ENCODE peak calls at places on chromosomes 4 and X, in nine cellular contexts. One of them, this sample, is unnamed.

GRCh38 chrX:35890699-35891098 is 28.8 kb upstream of the CFAP47 start:
- DNase-seq in ovary: no peak
- DNase-seq in aorta: no peak
- DNase-seq in tibial nerve: no peak
- DNase-seq in SJSA1: no peak
- DNase-seq in suprapubic skin: no peak
- DNase-seq in left ventricle myocardium inferior: no peak
- DNase-seq in lower lobe of right lung: no peak
- DNase-seq in adrenal gland: peak; percentile 61
- DNase-seq in this sample: peak; percentile 52

GRCh38 chrX:45851434-45851991 is 650.8 kb upstream of the DIPK2B start:
- DNase-seq in suprapubic skin: peak; percentile 63
- DNase-seq in SJSA1: peak; percentile 46
- DNase-seq in ovary: peak; percentile 25
- DNase-seq in lower lobe of right lung: peak; percentile 44
- DNase-seq in adrenal gland: no peak
- DNase-seq in tibial nerve: no peak
- DNase-seq in left ventricle myocardium inferior: no peak
- DNase-seq in aorta: no peak
- DNase-seq in this sample: no peak

GRCh38 chr4:174864031-174864430 is 35.0 kb upstream of the GLRA3 start:
- DNase-seq in left ventricle myocardium inferior: no peak
- DNase-seq in aorta: no peak
- DNase-seq in suprapubic skin: no peak
- DNase-seq in tibial nerve: no peak
- DNase-seq in ovary: no peak
- DNase-seq in lower lobe of right lung: no peak
- DNase-seq in adrenal gland: no peak
- DNase-seq in SJSA1: no peak
- DNase-seq in this sample: no peak

GRCh38 chr4:106258145-106259045 is 57.6 kb downstream of the TBCK start:
- DNase-seq in tibial nerve: no peak
- DNase-seq in lower lobe of right lung: no peak
- DNase-seq in SJSA1: no peak
- DNase-seq in aorta: no peak
- DNase-seq in adrenal gland: no peak
- DNase-seq in ovary: no peak
- DNase-seq in suprapubic skin: no peak
- DNase-seq in left ventricle myocardium inferior: no peak
- DNase-seq in this sample: no peak

GRCh38 chr4:75698162-75698962 is 25.2 kb upstream of the G3BP2 start:
- DNase-seq in lower lobe of right lung: no peak
- DNase-seq in adrenal gland: no peak
- DNase-seq in suprapubic skin: no peak
- DNase-seq in SJSA1: no peak
- DNase-seq in ovary: no peak
- DNase-seq in aorta: no peak
- DNase-seq in tibial nerve: no peak
- DNase-seq in left ventricle myocardium inferior: no peak
- DNase-seq in this sample: no peak

GRCh38 chr4:3469386-3470243 is 6.5 kb downstream of the DOK7 start:
- DNase-seq in tibial nerve: no peak
- DNase-seq in left ventricle myocardium inferior: peak; percentile 70
- DNase-seq in ovary: no peak
- DNase-seq in aorta: no peak
- DNase-seq in SJSA1: no peak
- DNase-seq in suprapubic skin: no peak
- DNase-seq in adrenal gland: no peak
- DNase-seq in lower lobe of right lung: no peak
- DNase-seq in this sample: peak; percentile 68

GRCh38 chr4:15164571-15164970 is 162.3 kb downstream of the CPEB2 start:
- DNase-seq in suprapubic skin: no peak
- DNase-seq in ovary: no peak
- DNase-seq in adrenal gland: no peak
- DNase-seq in tibial nerve: no peak
- DNase-seq in aorta: no peak
- DNase-seq in SJSA1: no peak
- DNase-seq in left ventricle myocardium inferior: no peak
- DNase-seq in lower lobe of right lung: no peak
- DNase-seq in this sample: no peak

GRCh38 chrX:40300286-40300890 is 202.6 kb upstream of the BCOR start:
- DNase-seq in aorta: no peak
- DNase-seq in SJSA1: no peak
- DNase-seq in lower lobe of right lung: no peak
- DNase-seq in adrenal gland: no peak
- DNase-seq in left ventricle myocardium inferior: no peak
- DNase-seq in suprapubic skin: no peak
- DNase-seq in ovary: no peak
- DNase-seq in tibial nerve: no peak
- DNase-seq in this sample: no peak

GRCh38 chr4:30847157-30847556 is 127.0 kb downstream of the PCDH7 start:
- DNase-seq in adrenal gland: no peak
- DNase-seq in ovary: no peak
- DNase-seq in SJSA1: no peak
- DNase-seq in aorta: no peak
- DNase-seq in left ventricle myocardium inferior: no peak
- DNase-seq in lower lobe of right lung: no peak
- DNase-seq in tibial nerve: no peak
- DNase-seq in suprapubic skin: no peak
- DNase-seq in this sample: no peak

GRCh38 chr4:7193040-7193958 is 961 bp downstream of the SORCS2 start:
- DNase-seq in adrenal gland: no peak
- DNase-seq in suprapubic skin: peak; percentile 69
- DNase-seq in aorta: peak; percentile 78
- DNase-seq in tibial nerve: peak; percentile 19
- DNase-seq in ovary: peak; percentile 70
- DNase-seq in SJSA1: no peak
- DNase-seq in left ventricle myocardium inferior: no peak
- DNase-seq in lower lobe of right lung: peak; percentile 53
- DNase-seq in this sample: peak; percentile 66

GRCh38 chr4:38236003-38236402 is 275.8 kb downstream of the PTTG2 start:
- DNase-seq in SJSA1: no peak
- DNase-seq in left ventricle myocardium inferior: no peak
- DNase-seq in tibial nerve: no peak
- DNase-seq in suprapubic skin: no peak
- DNase-seq in lower lobe of right lung: no peak
- DNase-seq in ovary: no peak
- DNase-seq in adrenal gland: no peak
- DNase-seq in aorta: no peak
- DNase-seq in this sample: no peak

GRCh38 chr4:155529761-155530160 is 136.9 kb upstream of the GUCY1A1 start:
- DNase-seq in left ventricle myocardium inferior: no peak
- DNase-seq in adrenal gland: no peak
- DNase-seq in lower lobe of right lung: no peak
- DNase-seq in tibial nerve: no peak
- DNase-seq in ovary: no peak
- DNase-seq in SJSA1: no peak
- DNase-seq in suprapubic skin: no peak
- DNase-seq in aorta: no peak
- DNase-seq in this sample: no peak

GRCh38 chr4:159191989-159192388 is 89.1 kb downstream of the RAPGEF2 start:
- DNase-seq in left ventricle myocardium inferior: no peak
- DNase-seq in suprapubic skin: no peak
- DNase-seq in ovary: no peak
- DNase-seq in lower lobe of right lung: no peak
- DNase-seq in aorta: no peak
- DNase-seq in adrenal gland: no peak
- DNase-seq in tibial nerve: no peak
- DNase-seq in SJSA1: peak; percentile 21
- DNase-seq in this sample: no peak

GRCh38 chrX:134948333-134949241 is 42.2 kb upstream of the SMIM10 start:
- DNase-seq in lower lobe of right lung: no peak
- DNase-seq in left ventricle myocardium inferior: peak; percentile 15
- DNase-seq in tibial nerve: no peak
- DNase-seq in suprapubic skin: no peak
- DNase-seq in SJSA1: peak; percentile 30
- DNase-seq in adrenal gland: peak; percentile 64
- DNase-seq in ovary: no peak
- DNase-seq in aorta: no peak
- DNase-seq in this sample: no peak

GRCh38 chrX:11664211-11664888 is 1.4 kb downstream of the ARHGAP6 start:
- DNase-seq in suprapubic skin: peak; percentile 63
- DNase-seq in SJSA1: peak; percentile 2
- DNase-seq in tibial nerve: no peak
- DNase-seq in left ventricle myocardium inferior: peak; percentile 15
- DNase-seq in aorta: peak; percentile 74
- DNase-seq in ovary: peak; percentile 18
- DNase-seq in lower lobe of right lung: no peak
- DNase-seq in adrenal gland: no peak
- DNase-seq in this sample: peak; percentile 14

GRCh38 chrX:11667286-11667685 is 1.6 kb upstream of the ARHGAP6 start:
- DNase-seq in tibial nerve: no peak
- DNase-seq in adrenal gland: no peak
- DNase-seq in lower lobe of right lung: no peak
- DNase-seq in ovary: no peak
- DNase-seq in SJSA1: no peak
- DNase-seq in left ventricle myocardium inferior: no peak
- DNase-seq in suprapubic skin: no peak
- DNase-seq in aorta: no peak
- DNase-seq in this sample: no peak

GRCh38 chrX:11665144-11666040 is at the start of gene ARHGAP6:
- DNase-seq in aorta: peak; percentile 81
- DNase-seq in adrenal gland: no peak
- DNase-seq in ovary: peak; percentile 59
- DNase-seq in SJSA1: peak; percentile 42
- DNase-seq in left ventricle myocardium inferior: peak; percentile 60
- DNase-seq in lower lobe of right lung: peak; percentile 33
- DNase-seq in tibial nerve: peak; percentile 13
- DNase-seq in suprapubic skin: peak; percentile 66
- DNase-seq in this sample: peak; percentile 55

GRCh38 chrX:11666180-11666579 is 460 bp upstream of the ARHGAP6 start:
- DNase-seq in left ventricle myocardium inferior: no peak
- DNase-seq in suprapubic skin: no peak
- DNase-seq in SJSA1: no peak
- DNase-seq in adrenal gland: no peak
- DNase-seq in lower lobe of right lung: no peak
- DNase-seq in aorta: peak; percentile 75
- DNase-seq in tibial nerve: no peak
- DNase-seq in ovary: peak; percentile 17
- DNase-seq in this sample: peak; percentile 40

GRCh38 chrX:11663875-11664210 is 1.9 kb downstream of the ARHGAP6 start:
- DNase-seq in suprapubic skin: no peak
- DNase-seq in left ventricle myocardium inferior: no peak
- DNase-seq in SJSA1: no peak
- DNase-seq in ovary: peak; percentile 14
- DNase-seq in aorta: no peak
- DNase-seq in tibial nerve: no peak
- DNase-seq in lower lobe of right lung: no peak
- DNase-seq in adrenal gland: no peak
- DNase-seq in this sample: no peak
- H3K27me3 ChIP-seq in suprapubic skin: peaks cover 18% of the 10 kb centered on the region
- H3K27me3 ChIP-seq in left ventricle myocardium inferior: peaks cover 28% of the 10 kb centered on the region
- H3K27me3 ChIP-seq in SJSA1: peaks cover 3% of the 10 kb centered on the region
- H3K27me3 ChIP-seq in ovary: no peaks in the 10 kb centered on the region
- H3K27me3 ChIP-seq in aorta: no peaks in the 10 kb centered on the region
- H3K27me3 ChIP-seq in tibial nerve: no peaks in the 10 kb centered on the region
- H3K27me3 ChIP-seq in lower lobe of right lung: peaks cover 16% of the 10 kb centered on the region
- H3K27me3 ChIP-seq in adrenal gland: peaks cover 40% of the 10 kb centered on the region
- H3K27me3 ChIP-seq in this sample: no peaks in the 10 kb centered on the region

GRCh38 chr4:184450045-184450444 is 24.3 kb downstream of the IRF2 start:
- DNase-seq in aorta: no peak
- DNase-seq in adrenal gland: no peak
- DNase-seq in SJSA1: peak; percentile 54
- DNase-seq in left ventricle myocardium inferior: no peak
- DNase-seq in ovary: no peak
- DNase-seq in lower lobe of right lung: no peak
- DNase-seq in suprapubic skin: no peak
- DNase-seq in tibial nerve: no peak
- DNase-seq in this sample: no peak
- H3K27ac ChIP-seq in aorta: peak overlapping the region; percentile 10
- H3K27ac ChIP-seq in adrenal gland: no peak overlapping the region
- H3K27ac ChIP-seq in SJSA1: peak overlapping the region; percentile 89
- H3K27ac ChIP-seq in left ventricle myocardium inferior: peak overlapping the region; percentile 87
- H3K27ac ChIP-seq in ovary: peak overlapping the region; percentile 83
- H3K27ac ChIP-seq in lower lobe of right lung: peak overlapping the region; percentile 79
- H3K27ac ChIP-seq in suprapubic skin: peak overlapping the region; percentile 39
- H3K27ac ChIP-seq in tibial nerve: peak overlapping the region; percentile 79
- H3K27ac ChIP-seq in this sample: peak overlapping the region; percentile 11

DNA sequence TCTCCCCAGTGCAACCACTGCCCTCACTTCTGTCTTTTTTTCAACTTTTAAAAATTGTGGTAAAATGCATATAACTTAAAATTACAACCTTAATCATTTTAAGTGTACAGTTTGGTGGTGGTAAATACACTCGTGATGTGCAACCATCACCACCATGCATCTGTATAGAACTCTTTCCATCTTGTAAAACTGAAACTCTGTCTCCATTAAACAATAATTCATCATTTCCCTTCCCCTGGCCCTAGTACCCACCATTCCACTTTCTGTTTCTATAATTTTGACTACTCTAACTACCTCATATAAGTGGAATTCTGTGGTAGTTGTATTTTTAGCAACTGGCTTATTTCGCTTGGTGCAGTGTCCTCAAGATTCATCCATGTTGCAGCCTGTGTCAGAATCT is 6.8 kb upstream of the CTBP1 start:
- DNase-seq in adrenal gland: no peak
- DNase-seq in left ventricle myocardium inferior: no peak
- DNase-seq in aorta: no peak
- DNase-seq in SJSA1: no peak
- DNase-seq in tibial nerve: no peak
- DNase-seq in suprapubic skin: no peak
- DNase-seq in ovary: no peak
- DNase-seq in lower lobe of right lung: no peak
- DNase-seq in this sample: no peak
- H3K9me3 ChIP-seq in adrenal gland: no peaks in the 10 kb centered on the region
- H3K9me3 ChIP-seq in left ventricle myocardium inferior: peaks cover 7% of the 10 kb centered on the region
- H3K9me3 ChIP-seq in aorta: peaks cover 6% of the 10 kb centered on the region
- H3K9me3 ChIP-seq in SJSA1: no peaks in the 10 kb centered on the region
- H3K9me3 ChIP-seq in tibial nerve: no peaks in the 10 kb centered on the region
- H3K9me3 ChIP-seq in suprapubic skin: no peaks in the 10 kb centered on the region
- H3K9me3 ChIP-seq in ovary: no peaks in the 10 kb centered on the region
- H3K9me3 ChIP-seq in lower lobe of right lung: no peaks in the 10 kb centered on the region
- H3K9me3 ChIP-seq in this sample: no peaks in the 10 kb centered on the region

GRCh38 chr4:72893354-72894066 is 176.0 kb downstream of the COX18 start:
- DNase-seq in aorta: no peak
- DNase-seq in suprapubic skin: no peak
- DNase-seq in lower lobe of right lung: no peak
- DNase-seq in tibial nerve: no peak
- DNase-seq in ovary: no peak
- DNase-seq in adrenal gland: no peak
- DNase-seq in left ventricle myocardium inferior: no peak
- DNase-seq in SJSA1: no peak
- DNase-seq in this sample: no peak

GRCh38 chr4:72899214-72899613 is 170.3 kb downstream of the COX18 start:
- DNase-seq in aorta: no peak
- DNase-seq in suprapubic skin: no peak
- DNase-seq in left ventricle myocardium inferior: no peak
- DNase-seq in SJSA1: no peak
- DNase-seq in ovary: no peak
- DNase-seq in tibial nerve: no peak
- DNase-seq in adrenal gland: no peak
- DNase-seq in lower lobe of right lung: no peak
- DNase-seq in this sample: no peak

GRCh38 chr4:72899621-72900020 is 169.9 kb downstream of the COX18 start:
- DNase-seq in tibial nerve: no peak
- DNase-seq in suprapubic skin: no peak
- DNase-seq in SJSA1: no peak
- DNase-seq in lower lobe of right lung: no peak
- DNase-seq in adrenal gland: no peak
- DNase-seq in aorta: no peak
- DNase-seq in ovary: no peak
- DNase-seq in left ventricle myocardium inferior: no peak
- DNase-seq in this sample: no peak

GRCh38 chr4:72896515-72896914 is 173.0 kb downstream of the COX18 start:
- DNase-seq in adrenal gland: no peak
- DNase-seq in left ventricle myocardium inferior: no peak
- DNase-seq in aorta: no peak
- DNase-seq in SJSA1: no peak
- DNase-seq in tibial nerve: no peak
- DNase-seq in suprapubic skin: no peak
- DNase-seq in lower lobe of right lung: no peak
- DNase-seq in ovary: peak; percentile 51
- DNase-seq in this sample: no peak

GRCh38 chr4:72895408-72895807 is 174.1 kb downstream of the COX18 start:
- DNase-seq in adrenal gland: no peak
- DNase-seq in suprapubic skin: no peak
- DNase-seq in SJSA1: no peak
- DNase-seq in ovary: no peak
- DNase-seq in tibial nerve: no peak
- DNase-seq in lower lobe of right lung: no peak
- DNase-seq in aorta: no peak
- DNase-seq in left ventricle myocardium inferior: no peak
- DNase-seq in this sample: no peak
- H3K27me3 ChIP-seq in adrenal gland: no peaks in the 10 kb centered on the region
- H3K27me3 ChIP-seq in suprapubic skin: no peaks in the 10 kb centered on the region
- H3K27me3 ChIP-seq in SJSA1: no peaks in the 10 kb centered on the region
- H3K27me3 ChIP-seq in ovary: no peaks in the 10 kb centered on the region
- H3K27me3 ChIP-seq in tibial nerve: no peaks in the 10 kb centered on the region
- H3K27me3 ChIP-seq in lower lobe of right lung: no peaks in the 10 kb centered on the region
- H3K27me3 ChIP-seq in aorta: no peaks in the 10 kb centered on the region
- H3K27me3 ChIP-seq in left ventricle myocardium inferior: no peaks in the 10 kb centered on the region
- H3K27me3 ChIP-seq in this sample: no peaks in the 10 kb centered on the region